ENCODE peak calls at places on chromosomes 1 and 21, in ten cellular contexts. One of them, this sample, is unnamed.

GRCh38 chr1:202207292-202207691 is 13.7 kb downstream of the LGR6 start:
- DNase-seq in brain microvascular endothelial cell: peak
- DNase-seq in astrocyte of the spinal cord: peak
- DNase-seq in cardiac muscle cell: peak
- DNase-seq in OCI-LY7: no peak
- DNase-seq in MM.1S: no peak
- DNase-seq in AG09309: peak
- DNase-seq in ovary: no peak
- DNase-seq in transverse colon: no peak
- DNase-seq in uterus: no peak
- DNase-seq in this sample: no peak

GRCh38 chr1:185973645-185974044 is 239.5 kb downstream of the HMCN1 start:
- DNase-seq in MM.1S: peak
- DNase-seq in astrocyte of the spinal cord: peak
- DNase-seq in brain microvascular endothelial cell: peak
- DNase-seq in OCI-LY7: no peak
- DNase-seq in transverse colon: no peak
- DNase-seq in AG09309: peak
- DNase-seq in cardiac muscle cell: peak
- DNase-seq in ovary: no peak
- DNase-seq in uterus: no peak
- DNase-seq in this sample: no peak

GRCh38 chr1:155840391-155840790 is 16.6 kb downstream of the GON4L start:
- DNase-seq in uterus: no peak
- DNase-seq in OCI-LY7: no peak
- DNase-seq in transverse colon: no peak
- DNase-seq in MM.1S: peak
- DNase-seq in AG09309: no peak
- DNase-seq in brain microvascular endothelial cell: no peak
- DNase-seq in astrocyte of the spinal cord: no peak
- DNase-seq in ovary: no peak
- DNase-seq in cardiac muscle cell: no peak
- DNase-seq in this sample: no peak

GRCh38 chr1:1177452-1178206 is 3.9 kb downstream of the TTLL10 start:
- DNase-seq in AG09309: no peak
- DNase-seq in MM.1S: no peak
- DNase-seq in astrocyte of the spinal cord: no peak
- DNase-seq in uterus: no peak
- DNase-seq in ovary: no peak
- DNase-seq in OCI-LY7: no peak
- DNase-seq in transverse colon: no peak
- DNase-seq in cardiac muscle cell: no peak
- DNase-seq in brain microvascular endothelial cell: no peak
- DNase-seq in this sample: no peak

GRCh38 chr1:155929057-155929456 is 5.2 kb downstream of the KHDC4 start:
- DNase-seq in OCI-LY7: no peak
- DNase-seq in transverse colon: no peak
- DNase-seq in uterus: no peak
- DNase-seq in cardiac muscle cell: no peak
- DNase-seq in brain microvascular endothelial cell: peak
- DNase-seq in astrocyte of the spinal cord: no peak
- DNase-seq in ovary: no peak
- DNase-seq in AG09309: no peak
- DNase-seq in MM.1S: no peak
- DNase-seq in this sample: no peak

GRCh38 chr1:110106013-110106941 is 6.0 kb upstream of the UBL4B start:
- DNase-seq in uterus: peak
- DNase-seq in brain microvascular endothelial cell: peak
- DNase-seq in ovary: peak
- DNase-seq in astrocyte of the spinal cord: peak
- DNase-seq in cardiac muscle cell: peak
- DNase-seq in AG09309: peak
- DNase-seq in MM.1S: peak
- DNase-seq in OCI-LY7: peak
- DNase-seq in transverse colon: peak
- DNase-seq in this sample: peak

GRCh38 chr1:17686258-17686657 is 68.9 kb upstream of the ACTL8 start:
- DNase-seq in uterus: no peak
- DNase-seq in cardiac muscle cell: no peak
- DNase-seq in MM.1S: no peak
- DNase-seq in ovary: no peak
- DNase-seq in brain microvascular endothelial cell: no peak
- DNase-seq in astrocyte of the spinal cord: no peak
- DNase-seq in transverse colon: no peak
- DNase-seq in OCI-LY7: no peak
- DNase-seq in AG09309: no peak
- DNase-seq in this sample: no peak

GRCh38 chr21:32413697-32414578 is 1.4 kb downstream of the EVA1C start:
- DNase-seq in OCI-LY7: no peak
- DNase-seq in cardiac muscle cell: peak
- DNase-seq in brain microvascular endothelial cell: no peak
- DNase-seq in astrocyte of the spinal cord: peak
- DNase-seq in AG09309: no peak
- DNase-seq in uterus: peak
- DNase-seq in MM.1S: no peak
- DNase-seq in ovary: peak
- DNase-seq in transverse colon: peak
- DNase-seq in this sample: no peak

DNA sequence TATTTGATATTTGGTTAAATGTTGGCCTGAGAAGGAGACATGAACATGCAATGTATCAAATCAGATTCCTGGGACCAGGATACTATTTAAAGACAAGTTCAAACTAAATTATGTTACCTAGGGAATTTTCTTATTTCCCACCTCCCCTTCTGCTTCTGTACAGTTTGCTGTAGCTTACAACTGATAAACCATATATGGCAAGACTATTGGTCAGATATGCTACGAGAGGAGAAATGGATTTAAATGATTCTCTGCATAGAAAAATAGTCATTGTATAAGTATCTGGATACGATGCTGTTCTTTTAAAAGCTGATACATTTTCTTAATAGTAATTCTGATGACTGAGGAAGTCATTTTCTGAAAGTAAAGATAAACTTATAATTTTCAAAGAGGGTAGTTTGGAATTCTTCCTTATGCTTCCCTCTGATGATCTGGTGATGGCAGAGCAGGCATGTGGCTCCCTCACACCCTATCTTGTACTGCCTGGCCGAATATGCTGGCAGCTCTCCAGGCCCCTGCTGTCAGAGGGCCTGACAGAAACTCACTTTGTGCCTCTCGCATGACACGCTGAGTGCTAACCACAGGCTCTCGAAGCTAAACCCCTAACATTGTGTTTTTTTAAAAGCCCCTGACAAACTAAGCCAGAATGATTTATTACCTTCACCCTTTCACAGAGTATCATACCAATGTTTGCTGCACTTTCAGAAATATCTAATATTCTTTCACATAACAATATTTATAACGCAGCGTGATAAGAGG is 19.4 kb downstream of the RRP15 start:
- DNase-seq in uterus: no peak
- DNase-seq in OCI-LY7: no peak
- DNase-seq in astrocyte of the spinal cord: peak
- DNase-seq in MM.1S: no peak
- DNase-seq in AG09309: no peak
- DNase-seq in cardiac muscle cell: peak
- DNase-seq in ovary: no peak
- DNase-seq in transverse colon: no peak
- DNase-seq in brain microvascular endothelial cell: peak
- DNase-seq in this sample: no peak
- H3K4me3 ChIP-seq in uterus: no peak
- H3K4me3 ChIP-seq in OCI-LY7: no peak
- H3K4me3 ChIP-seq in astrocyte of the spinal cord: no peak
- H3K4me3 ChIP-seq in MM.1S: no peak
- H3K4me3 ChIP-seq in AG09309: no peak
- H3K4me3 ChIP-seq in cardiac muscle cell: no peak
- H3K4me3 ChIP-seq in ovary: no peak
- H3K4me3 ChIP-seq in transverse colon: no peak
- H3K4me3 ChIP-seq in brain microvascular endothelial cell: no peak
- H3K4me3 ChIP-seq in this sample: no peak

GRCh38 chr1:198361373-198361772 is 179.1 kb downstream of the ATP6V1G3 start:
- DNase-seq in AG09309: no peak
- DNase-seq in ovary: no peak
- DNase-seq in OCI-LY7: no peak
- DNase-seq in astrocyte of the spinal cord: no peak
- DNase-seq in cardiac muscle cell: peak
- DNase-seq in transverse colon: no peak
- DNase-seq in MM.1S: no peak
- DNase-seq in brain microvascular endothelial cell: no peak
- DNase-seq in uterus: no peak
- DNase-seq in this sample: no peak
- TF ChIP-seq CTCF in AG09309: no peak
- TF ChIP-seq CTCF in ovary: no peak
- TF ChIP-seq CTCF in OCI-LY7: no peak
- TF ChIP-seq CTCF in astrocyte of the spinal cord: no peak
- TF ChIP-seq CTCF in cardiac muscle cell: no peak
- TF ChIP-seq CTCF in transverse colon: no peak
- TF ChIP-seq CTCF in MM.1S: no peak
- TF ChIP-seq CTCF in brain microvascular endothelial cell: no peak
- TF ChIP-seq CTCF in uterus: no peak
- TF ChIP-seq CTCF in this sample: no peak

GRCh38 chr1:244106173-244106572 is 55.1 kb downstream of the ZBTB18 start:
- DNase-seq in cardiac muscle cell: no peak
- DNase-seq in uterus: no peak
- DNase-seq in AG09309: no peak
- DNase-seq in ovary: no peak
- DNase-seq in astrocyte of the spinal cord: no peak
- DNase-seq in transverse colon: no peak
- DNase-seq in OCI-LY7: no peak
- DNase-seq in MM.1S: no peak
- DNase-seq in brain microvascular endothelial cell: no peak
- DNase-seq in this sample: no peak

GRCh38 chr1:244106837-244107491 is 55.9 kb downstream of the ZBTB18 start:
- DNase-seq in brain microvascular endothelial cell: no peak
- DNase-seq in MM.1S: no peak
- DNase-seq in cardiac muscle cell: no peak
- DNase-seq in AG09309: no peak
- DNase-seq in transverse colon: no peak
- DNase-seq in ovary: no peak
- DNase-seq in astrocyte of the spinal cord: no peak
- DNase-seq in OCI-LY7: no peak
- DNase-seq in uterus: no peak
- DNase-seq in this sample: no peak

GRCh38 chr1:244102471-244102870 is 51.4 kb downstream of the ZBTB18 start:
- DNase-seq in MM.1S: no peak
- DNase-seq in AG09309: no peak
- DNase-seq in astrocyte of the spinal cord: no peak
- DNase-seq in cardiac muscle cell: no peak
- DNase-seq in ovary: no peak
- DNase-seq in transverse colon: no peak
- DNase-seq in uterus: no peak
- DNase-seq in brain microvascular endothelial cell: no peak
- DNase-seq in OCI-LY7: no peak
- DNase-seq in this sample: no peak

GRCh38 chr1:244102051-244102450 is 51.0 kb downstream of the ZBTB18 start:
- DNase-seq in ovary: no peak
- DNase-seq in cardiac muscle cell: no peak
- DNase-seq in brain microvascular endothelial cell: no peak
- DNase-seq in OCI-LY7: no peak
- DNase-seq in AG09309: no peak
- DNase-seq in astrocyte of the spinal cord: no peak
- DNase-seq in transverse colon: no peak
- DNase-seq in uterus: no peak
- DNase-seq in MM.1S: no peak
- DNase-seq in this sample: no peak

DNA sequence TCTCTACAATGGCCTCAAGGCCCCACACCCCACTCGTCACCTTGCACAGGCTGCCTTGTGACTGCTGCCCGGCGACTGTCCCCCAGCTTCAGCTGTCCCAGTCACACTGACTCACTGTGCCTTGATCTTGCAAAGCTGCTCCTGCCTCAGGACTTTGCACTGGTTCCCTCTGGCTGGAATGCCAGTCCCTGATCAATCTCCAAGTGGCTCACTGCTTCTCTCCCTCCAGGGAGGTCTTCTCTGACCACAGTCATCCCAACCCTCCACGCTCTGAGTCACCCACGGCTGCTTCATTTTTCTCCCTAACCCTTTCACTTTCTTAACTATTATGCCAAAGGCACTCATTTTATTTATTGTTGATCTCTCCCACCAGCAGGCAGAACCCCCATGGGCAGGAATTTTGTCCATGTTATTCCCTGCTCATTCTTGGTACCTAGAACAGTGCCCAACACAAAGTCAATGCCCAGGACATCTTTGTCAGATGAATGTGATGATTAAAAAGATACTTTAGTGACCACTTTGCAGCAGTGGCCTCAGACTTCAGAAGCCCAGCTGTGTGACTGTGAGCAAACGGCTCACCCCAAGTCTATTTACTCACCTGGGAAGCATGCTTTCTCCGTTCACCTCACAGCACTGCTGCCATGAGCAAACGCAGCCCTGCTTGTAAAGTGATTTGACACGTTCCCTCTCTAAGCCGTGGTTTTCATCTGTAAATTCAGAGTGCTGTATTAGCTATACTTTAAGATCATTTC is 53.4 kb downstream of the ZBTB18 start:
- DNase-seq in MM.1S: no peak
- DNase-seq in transverse colon: no peak
- DNase-seq in OCI-LY7: no peak
- DNase-seq in brain microvascular endothelial cell: peak
- DNase-seq in cardiac muscle cell: peak
- DNase-seq in AG09309: peak
- DNase-seq in uterus: no peak
- DNase-seq in ovary: no peak
- DNase-seq in astrocyte of the spinal cord: peak
- DNase-seq in this sample: no peak
- H3K4me3 ChIP-seq in MM.1S: no peak
- H3K4me3 ChIP-seq in transverse colon: no peak
- H3K4me3 ChIP-seq in OCI-LY7: no peak
- H3K4me3 ChIP-seq in brain microvascular endothelial cell: no peak
- H3K4me3 ChIP-seq in cardiac muscle cell: no peak
- H3K4me3 ChIP-seq in AG09309: no peak
- H3K4me3 ChIP-seq in uterus: no peak
- H3K4me3 ChIP-seq in ovary: no peak
- H3K4me3 ChIP-seq in astrocyte of the spinal cord: no peak
- H3K4me3 ChIP-seq in this sample: no peak

GRCh38 chr1:178093958-178094751 is at the start of gene RASAL2:
- DNase-seq in transverse colon: peak
- DNase-seq in OCI-LY7: no peak
- DNase-seq in ovary: peak
- DNase-seq in MM.1S: peak
- DNase-seq in AG09309: no peak
- DNase-seq in uterus: peak
- DNase-seq in brain microvascular endothelial cell: peak
- DNase-seq in astrocyte of the spinal cord: peak
- DNase-seq in cardiac muscle cell: peak
- DNase-seq in this sample: peak

GRCh38 chr1:178093150-178093957 is 550 bp upstream of the RASAL2 start:
- DNase-seq in MM.1S: peak
- DNase-seq in cardiac muscle cell: peak
- DNase-seq in uterus: peak
- DNase-seq in astrocyte of the spinal cord: peak
- DNase-seq in AG09309: peak
- DNase-seq in transverse colon: peak
- DNase-seq in OCI-LY7: peak
- DNase-seq in brain microvascular endothelial cell: peak
- DNase-seq in ovary: peak
- DNase-seq in this sample: peak

GRCh38 chr1:178091986-178092745 is 1.7 kb upstream of the RASAL2 start:
- DNase-seq in ovary: no peak
- DNase-seq in OCI-LY7: no peak
- DNase-seq in uterus: no peak
- DNase-seq in brain microvascular endothelial cell: no peak
- DNase-seq in transverse colon: no peak
- DNase-seq in astrocyte of the spinal cord: no peak
- DNase-seq in cardiac muscle cell: peak
- DNase-seq in AG09309: peak
- DNase-seq in MM.1S: no peak
- DNase-seq in this sample: no peak

GRCh38 chr1:178096421-178096820 is 2.5 kb downstream of the RASAL2 start:
- DNase-seq in transverse colon: no peak
- DNase-seq in ovary: no peak
- DNase-seq in AG09309: no peak
- DNase-seq in brain microvascular endothelial cell: no peak
- DNase-seq in uterus: no peak
- DNase-seq in astrocyte of the spinal cord: no peak
- DNase-seq in MM.1S: no peak
- DNase-seq in cardiac muscle cell: no peak
- DNase-seq in OCI-LY7: no peak
- DNase-seq in this sample: no peak

GRCh38 chr1:178094752-178095645 is 1.1 kb downstream of the RASAL2 start:
- DNase-seq in OCI-LY7: no peak
- DNase-seq in MM.1S: no peak
- DNase-seq in cardiac muscle cell: peak
- DNase-seq in transverse colon: no peak
- DNase-seq in brain microvascular endothelial cell: peak
- DNase-seq in uterus: no peak
- DNase-seq in astrocyte of the spinal cord: peak
- DNase-seq in AG09309: peak
- DNase-seq in ovary: no peak
- DNase-seq in this sample: no peak
- TF ChIP-seq CTCF in OCI-LY7: no peak
- TF ChIP-seq CTCF in MM.1S: no peak
- TF ChIP-seq CTCF in cardiac muscle cell: no peak
- TF ChIP-seq CTCF in transverse colon: no peak
- TF ChIP-seq CTCF in brain microvascular endothelial cell: no peak
- TF ChIP-seq CTCF in uterus: no peak
- TF ChIP-seq CTCF in astrocyte of the spinal cord: no peak
- TF ChIP-seq CTCF in AG09309: no peak
- TF ChIP-seq CTCF in ovary: no peak
- TF ChIP-seq CTCF in this sample: no peak